ENCODE peak calls at places on chromosomes 2 and 18, in seven cellular contexts. G is H1, E is neuronal stem cell, B is IMR-90, L is mesenchymal stem cell, H is H9, A is trophoblast cell. J is an unnamed sample.

GRCh38 chr2:65508225-65508624 is 75.8 kb upstream of the SPRED2 start:
- DNase-seq in G (no peak), E (no peak), B (no peak), L (no peak), H (no peak), A (no peak), J (no peak)

GRCh38 chr2:11354363-11355154 is 10.1 kb upstream of the ROCK2 start:
- DNase-seq in G (no peak), E (no peak), B (no peak), L (no peak), H (no peak), A (no peak), J (no peak)

GRCh38 chr2:36737131-36737750 is 40.7 kb downstream of the VIT start:
- DNase-seq in G (no peak), E (no peak), B (no peak), L (no peak), H (peak; percentile 74), A (peak; percentile 95), J (peak; percentile 80)

GRCh38 chr2:233385489-233386044 is 31.3 kb downstream of the DGKD start:
- DNase-seq in G (no peak), E (no peak), B (no peak), L (peak; percentile 18), H (no peak), A (no peak), J (no peak)

GRCh38 chr18:12597775-12598174 is 60.1 kb downstream of the SPIRE1 start:
- DNase-seq in G (no peak), E (no peak), B (peak; percentile 90), L (peak; percentile 76), H (no peak), A (peak; percentile 95), J (no peak)

GRCh38 chr2:216029416-216030129 is 16.2 kb upstream of the MREG start:
- DNase-seq in G (no peak), E (no peak), B (peak; percentile 79), L (peak; percentile 33), H (no peak), A (peak; percentile 99), J (no peak)

GRCh38 chr2:27078267-27079194 is at the start of gene EMILIN1:
- DNase-seq in G (peak; percentile 53), E (no peak), B (peak; percentile 96), L (peak; percentile 94), H (peak; percentile 49), A (no peak), J (peak; percentile 19)

GRCh38 chr2:187581125-187581896 is 27.1 kb upstream of the TFPI start:
- DNase-seq in G (no peak), E (peak; percentile 57), B (peak; percentile 52), L (peak; percentile 72), H (no peak), A (peak; percentile 84), J (peak; percentile 64)

GRCh38 chr2:47345584-47345913 is 57.4 kb upstream of the MSH2 start:
- DNase-seq in G (no peak), E (no peak), B (no peak), L (no peak), H (no peak), A (no peak), J (no peak)

GRCh38 chr2:3465328-3465727 is 54.0 kb downstream of the ADI1 start:
- DNase-seq in G (no peak), E (no peak), B (no peak), L (no peak), H (no peak), A (no peak), J (no peak)

GRCh38 chr2:134312482-134312881 is 58.6 kb downstream of the MGAT5 start:
- DNase-seq in G (no peak), E (no peak), B (no peak), L (no peak), H (no peak), A (no peak), J (no peak)

GRCh38 chr2:50614056-50614455 is 417.9 kb downstream of the NRXN1 start:
- DNase-seq in G (no peak), E (no peak), B (peak; percentile 59), L (no peak), H (no peak), A (no peak), J (no peak)

GRCh38 chr2:192465145-192465544 is 270.4 kb upstream of the TMEFF2 start:
- DNase-seq in G (no peak), E (no peak), B (no peak), L (no peak), H (no peak), A (no peak), J (no peak)

GRCh38 chr2:68974251-68974650 is at the start of gene GKN1:
- DNase-seq in G (no peak), E (no peak), B (peak; percentile 68), L (peak; percentile 16), H (no peak), A (peak; percentile 34), J (no peak)

GRCh38 chr18:11160303-11160702 is 10.9 kb upstream of the PIEZO2 start:
- DNase-seq in G (no peak), E (no peak), B (no peak), L (no peak), H (no peak), A (no peak), J (no peak)

GRCh38 chr18:11156977-11157376 is 7.6 kb upstream of the PIEZO2 start:
- DNase-seq in G (no peak), E (no peak), B (no peak), L (no peak), H (no peak), A (no peak), J (no peak)

GRCh38 chr18:11163668-11164067 is 14.3 kb upstream of the PIEZO2 start:
- DNase-seq in G (peak; percentile 69), E (no peak), B (peak; percentile 36), L (peak; percentile 58), H (peak; percentile 65), A (no peak), J (peak; percentile 56)

GRCh38 chr18:11162889-11163288 is 13.5 kb upstream of the PIEZO2 start:
- DNase-seq in G (no peak), E (no peak), B (no peak), L (no peak), H (no peak), A (no peak), J (peak; percentile 53)

GRCh38 chr18:11159844-11160243 is 10.5 kb upstream of the PIEZO2 start:
- DNase-seq in G (no peak), E (no peak), B (no peak), L (no peak), H (no peak), A (no peak), J (no peak)
- H2BK5ac ChIP-seq in G (no peak overlapping the region), E (no peak overlapping the region), B (no peak overlapping the region), L (no peak overlapping the region), H (no peak overlapping the region), A (no peak overlapping the region), J (no peak overlapping the region)

GRCh38 chr2:203880557-203881125 is 13.1 kb downstream of the CTLA4 start:
- DNase-seq in G (no peak), E (no peak), B (no peak), L (no peak), H (no peak), A (no peak), J (no peak)
- H3K4me1 ChIP-seq in G (no peaks in the 10 kb centered on the region), E (no peaks in the 10 kb centered on the region), B (no peaks in the 10 kb centered on the region), L (no peaks in the 10 kb centered on the region), H (no peaks in the 10 kb centered on the region), A (no peaks in the 10 kb centered on the region), J (no peaks in the 10 kb centered on the region)

GRCh38 chr18:361941-362913 is 94.4 kb upstream of the THOC1 start:
- DNase-seq in G (no peak), E (no peak), B (peak; percentile 81), L (peak; percentile 88), H (peak; percentile 31), A (peak; percentile 91), J (peak; percentile 51)

GRCh38 chr18:360676-361075 is 92.8 kb upstream of the THOC1 start:
- DNase-seq in G (no peak), E (no peak), B (no peak), L (no peak), H (no peak), A (no peak), J (no peak)

GRCh38 chr18:363327-364115 is 95.7 kb upstream of the THOC1 start:
- DNase-seq in G (no peak), E (no peak), B (peak; percentile 20), L (peak; percentile 45), H (no peak), A (no peak), J (no peak)

GRCh38 chr18:362914-363295 is 95.1 kb upstream of the THOC1 start:
- DNase-seq in G (no peak), E (no peak), B (no peak), L (peak; percentile 23), H (no peak), A (no peak), J (no peak)

GRCh38 chr18:361100-361732 is 93.4 kb upstream of the THOC1 start:
- DNase-seq in G (no peak), E (no peak), B (no peak), L (no peak), H (no peak), A (no peak), J (no peak)
- H2BK5ac ChIP-seq in G (no peak overlapping the region), E (no peak overlapping the region), B (no peak overlapping the region), L (no peak overlapping the region), H (no peak overlapping the region), A (no peak overlapping the region), J (no peak overlapping the region)

DNA sequence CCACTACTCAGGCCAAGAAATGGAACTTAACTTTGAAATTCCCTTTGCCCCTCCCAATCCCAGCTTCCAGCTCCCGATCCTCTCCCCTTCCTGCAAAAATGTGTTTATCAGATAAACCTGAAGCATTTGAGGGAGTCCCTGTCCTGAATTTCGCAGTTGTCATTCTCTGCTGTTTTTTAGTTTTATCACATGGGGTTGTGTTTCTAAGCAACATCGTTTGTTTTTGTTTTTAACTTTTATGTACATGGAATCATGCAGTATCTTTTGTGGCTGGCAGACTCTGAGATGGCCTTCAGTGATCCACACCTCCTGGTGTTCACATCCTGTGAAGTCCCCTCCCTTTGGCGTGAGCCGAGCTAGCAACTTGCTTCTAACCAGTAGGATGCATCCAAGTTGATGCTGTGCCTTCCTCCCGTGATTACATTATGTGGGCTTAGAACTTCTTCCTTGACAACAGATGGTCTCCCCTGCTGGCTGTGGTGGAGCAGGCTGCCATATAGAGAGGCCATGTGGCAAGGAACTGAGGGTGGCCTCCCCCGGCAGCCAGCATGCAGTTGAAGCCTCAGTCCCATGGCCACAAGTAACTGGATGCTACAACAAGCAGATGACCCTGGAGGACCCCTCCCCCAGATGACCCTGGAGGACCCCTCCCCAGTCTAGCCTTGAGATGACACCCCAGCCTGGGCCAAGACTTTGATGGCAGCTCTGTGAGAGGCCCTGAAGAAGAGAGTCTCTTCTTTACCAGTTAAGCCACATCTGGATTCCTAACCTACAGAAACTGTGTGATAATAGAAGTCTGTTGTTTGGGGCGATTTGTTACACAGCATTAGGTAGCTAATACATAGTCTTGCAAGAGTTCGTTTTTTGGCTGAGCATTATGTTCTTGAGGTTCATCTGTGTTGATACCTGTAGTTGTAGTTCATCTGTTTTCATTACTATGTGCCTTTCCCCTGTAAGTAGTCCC is 27.7 kb downstream of the SH3BP4 start:
- DNase-seq in G (no peak), E (no peak), B (peak; percentile 44), L (peak; percentile 90), H (no peak), A (peak; percentile 47), J (peak; percentile 90)
- H3K4me1 ChIP-seq in G (peaks cover 22% of the 10 kb centered on the region), E (peaks cover 36% of the 10 kb centered on the region), B (peaks cover 55% of the 10 kb centered on the region), L (peaks cover 67% of the 10 kb centered on the region), H (peaks cover 17% of the 10 kb centered on the region), A (peaks cover 49% of the 10 kb centered on the region), J (peaks cover 26% of the 10 kb centered on the region)